ENCODE peak calls at places on chromosome 11, in four cellular contexts. A, S, Z and R are unnamed samples.

GRCh38 chr11:63985812-63986155 is 454 bp upstream of the OTUB1 start:
- DNase-seq in S (no peak), A (peak), Z (no peak), R (no peak)

GRCh38 chr11:110891411-110891810 is 179.2 kb upstream of the ARHGAP20 start:
- DNase-seq in Z (peak), A (no peak), S (peak), R (no peak)

GRCh38 chr11:123798513-123799252 is 7.5 kb downstream of the OR6M1 start:
- DNase-seq in A (no peak), S (no peak), Z (no peak), R (no peak)

GRCh38 chr11:31643831-31644230 is 134.3 kb downstream of the ELP4 start:
- DNase-seq in Z (peak), A (no peak), S (peak), R (peak)

GRCh38 chr11:113096661-113097060 is 135.4 kb downstream of the NCAM1 start:
- DNase-seq in Z (no peak), A (no peak), S (no peak), R (no peak)

GRCh38 chr11:92839450-92839849 is 130.0 kb upstream of the MTNR1B start:
- DNase-seq in Z (no peak), A (no peak), S (no peak), R (no peak)

GRCh38 chr11:111538407-111539114 is 2.0 kb upstream of the LAYN start:
- DNase-seq in A (no peak), S (no peak), Z (peak), R (no peak)

GRCh38 chr11:64864473-64865285 is 13.7 kb downstream of the EHD1 start:
- DNase-seq in A (peak), S (peak), Z (peak), R (no peak)